ENCODE peak calls at places on chromosome 1, in eight cellular contexts. B is kidney epithelial cell; X is IMR-90; H is lower lobe of right lung; V is CD8-positive, alpha-beta memory T cell; J is adrenal gland; K is body of pancreas; S is trophoblast cell. W is an unnamed sample.

GRCh38 chr1:189859385-189859977 is 618.2 kb downstream of the BRINP3 start:
- DNase-seq in B (no peak), X (no peak), H (no peak), V (no peak), J (no peak), K (no peak), S (peak; percentile 55), W (no peak)

GRCh38 chr1:27882543-27882903 is 10.2 kb downstream of the THEMIS2 start:
- DNase-seq in B (no peak), X (no peak), H (no peak), V (no peak), J (no peak), K (no peak), S (no peak), W (no peak)

GRCh38 chr1:40267767-40268187 is 9.7 kb downstream of the ZMPSTE24 start:
- DNase-seq in B (no peak), X (peak; percentile 97), H (no peak), V (no peak), J (no peak), K (peak; percentile 64), S (no peak), W (no peak)

GRCh38 chr1:155022136-155022926 is 11.2 kb downstream of the DCST2 start:
- DNase-seq in B (no peak), X (no peak), H (no peak), V (no peak), J (no peak), K (no peak), S (peak; percentile 50), W (no peak)

GRCh38 chr1:211174375-211174774 is 40.4 kb upstream of the KCNH1 start:
- DNase-seq in B (no peak), X (no peak), H (no peak), V (no peak), J (no peak), K (no peak), S (peak; percentile 47), W (no peak)

GRCh38 chr1:175448467-175448866 is 255.9 kb upstream of the KIAA0040 start:
- DNase-seq in B (no peak), X (no peak), H (no peak), V (no peak), J (no peak), K (no peak), S (no peak), W (no peak)

GRCh38 chr1:234558186-234558836 is 51.7 kb downstream of the IRF2BP2 start:
- DNase-seq in B (no peak), X (no peak), H (no peak), V (no peak), J (no peak), K (no peak), S (no peak), W (no peak)

GRCh38 chr1:27153549-27153886 is 1.4 kb downstream of the SLC9A1 start:
- DNase-seq in B (no peak), X (no peak), H (no peak), V (no peak), J (peak; percentile 54), K (no peak), S (no peak), W (no peak)

GRCh38 chr1:25562928-25563283 is 19.5 kb downstream of the LDLRAP1 start:
- DNase-seq in B (no peak), X (no peak), H (no peak), V (no peak), J (no peak), K (no peak), S (no peak), W (no peak)

GRCh38 chr1:42168798-42169197 is 4.3 kb upstream of the GUCA2A start:
- DNase-seq in B (no peak), X (no peak), H (no peak), V (no peak), J (no peak), K (no peak), S (no peak), W (no peak)

GRCh38 chr1:42165511-42166210 is 1.1 kb upstream of the GUCA2A start:
- DNase-seq in B (peak; percentile 60), X (peak; percentile 31), H (peak; percentile 89), V (no peak), J (peak; percentile 64), K (peak; percentile 85), S (peak; percentile 100), W (no peak)

GRCh38 chr1:42164551-42165420 is at the start of gene GUCA2A:
- DNase-seq in B (no peak), X (no peak), H (no peak), V (no peak), J (no peak), K (no peak), S (peak; percentile 62), W (no peak)

GRCh38 chr1:42168397-42168682 is 3.8 kb upstream of the GUCA2A start:
- DNase-seq in B (no peak), X (no peak), H (no peak), V (no peak), J (no peak), K (no peak), S (no peak), W (no peak)

DNA sequence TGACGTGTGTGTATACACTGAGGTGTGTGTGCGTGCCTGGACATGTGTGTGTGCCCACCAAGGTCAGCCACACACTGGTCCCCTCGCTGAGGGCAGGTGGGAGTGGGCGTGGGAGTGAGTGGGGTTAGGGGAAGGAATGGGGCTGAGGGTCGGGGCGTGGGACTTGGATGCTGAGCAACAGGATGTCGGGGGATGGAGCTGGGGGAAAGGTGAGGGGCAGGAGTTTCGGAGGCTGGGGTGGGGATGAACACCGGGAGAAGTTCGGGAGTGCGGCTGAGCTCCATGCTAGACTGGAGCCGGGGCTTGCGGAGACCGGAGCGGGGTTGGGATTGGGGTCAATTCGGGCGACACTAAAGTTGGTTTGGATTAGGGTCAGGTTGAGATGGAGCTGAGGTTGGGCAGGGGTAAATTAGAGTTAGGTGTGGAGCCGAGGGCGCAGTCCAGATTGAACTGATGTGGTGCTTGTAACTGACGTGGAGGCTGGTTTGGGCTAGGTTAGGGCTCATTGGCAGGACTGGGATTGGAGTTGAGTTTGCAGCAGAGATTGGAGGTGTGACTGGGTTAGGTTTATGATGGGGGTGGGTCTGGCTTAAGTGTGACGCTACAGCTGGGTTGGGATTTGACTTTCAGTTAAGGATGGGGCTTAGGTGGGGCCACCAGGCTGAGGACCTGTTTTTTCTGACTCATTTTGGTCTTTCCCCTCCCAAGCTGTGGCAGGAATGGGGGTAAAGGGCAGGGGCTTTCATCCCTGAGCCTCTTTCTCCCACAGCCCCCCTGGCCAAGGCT is 3.3 kb upstream of the GUCA2A start:
- DNase-seq in B (no peak), X (no peak), H (no peak), V (no peak), J (no peak), K (no peak), S (peak; percentile 68), W (no peak)
- H3K36me3 ChIP-seq in B (no peaks in the 10 kb centered on the region), X (no peaks in the 10 kb centered on the region), H (no peaks in the 10 kb centered on the region), V (no peaks in the 10 kb centered on the region), J (no peaks in the 10 kb centered on the region), K (no peaks in the 10 kb centered on the region), S (no peaks in the 10 kb centered on the region), W (no peaks in the 10 kb centered on the region)

DNA sequence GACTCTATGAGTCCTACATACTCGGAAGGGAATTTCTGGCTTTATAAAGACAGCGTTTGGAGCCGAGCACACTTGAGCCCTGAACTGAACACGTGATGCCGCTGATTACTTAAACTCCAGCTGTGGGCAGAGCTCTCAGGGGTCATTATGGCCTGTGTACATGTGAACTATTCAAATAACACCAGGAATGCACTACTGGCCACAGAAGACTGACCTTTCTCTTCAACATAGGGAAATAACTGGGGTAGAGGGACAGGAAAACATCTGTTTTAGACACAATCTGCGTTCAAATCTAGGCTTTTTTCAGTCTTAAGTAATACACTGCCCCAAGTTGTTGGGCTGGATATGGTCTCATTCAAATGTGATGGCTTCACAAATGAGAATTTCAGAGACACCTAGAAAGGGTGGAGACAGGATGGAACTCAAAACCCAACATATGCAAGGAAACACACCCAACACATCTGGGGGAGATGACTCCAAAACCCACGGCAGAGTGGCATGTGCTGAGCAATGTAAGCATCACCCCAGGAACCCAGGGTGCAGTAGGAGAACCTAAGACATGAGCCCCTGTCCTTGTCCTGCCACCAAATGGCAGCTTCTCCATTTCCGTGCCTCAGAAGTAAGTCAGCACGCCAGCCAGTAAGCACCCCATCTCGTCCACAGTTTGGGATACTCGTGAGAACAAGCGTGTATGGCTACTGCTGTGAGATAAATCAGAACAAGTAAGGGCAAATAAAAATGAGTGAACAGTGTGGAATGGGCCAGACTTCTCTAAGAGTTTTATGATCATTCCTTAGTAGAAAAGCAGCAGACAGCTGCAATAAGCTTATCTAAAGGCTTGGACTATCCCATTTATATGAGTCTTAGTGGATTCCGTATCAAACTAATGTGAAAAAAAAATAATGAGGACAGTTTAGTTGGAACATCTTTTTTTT is 24.9 kb downstream of the NID1 start:
- DNase-seq in B (no peak), X (peak; percentile 79), H (peak; percentile 53), V (no peak), J (peak; percentile 55), K (no peak), S (peak; percentile 92), W (no peak)
- H3K36me3 ChIP-seq in B (no peaks in the 10 kb centered on the region), X (peaks cover 32% of the 10 kb centered on the region), H (peaks cover 12% of the 10 kb centered on the region), V (no peaks in the 10 kb centered on the region), J (peaks cover 30% of the 10 kb centered on the region), K (no peaks in the 10 kb centered on the region), S (no peaks in the 10 kb centered on the region), W (no peaks in the 10 kb centered on the region)

GRCh38 chr1:180080439-180080838 is 74.2 kb upstream of the QSOX1 start:
- DNase-seq in B (no peak), X (no peak), H (no peak), V (no peak), J (no peak), K (no peak), S (peak; percentile 11), W (no peak)
- H3K36me3 ChIP-seq in B (no peaks in the 10 kb centered on the region), X (peaks cover 25% of the 10 kb centered on the region), H (peaks cover 82% of the 10 kb centered on the region), V (peaks cover 25% of the 10 kb centered on the region), J (peaks cover 66% of the 10 kb centered on the region), K (peaks cover 14% of the 10 kb centered on the region), S (peaks cover 8% of the 10 kb centered on the region), W (peaks cover 42% of the 10 kb centered on the region)

DNA sequence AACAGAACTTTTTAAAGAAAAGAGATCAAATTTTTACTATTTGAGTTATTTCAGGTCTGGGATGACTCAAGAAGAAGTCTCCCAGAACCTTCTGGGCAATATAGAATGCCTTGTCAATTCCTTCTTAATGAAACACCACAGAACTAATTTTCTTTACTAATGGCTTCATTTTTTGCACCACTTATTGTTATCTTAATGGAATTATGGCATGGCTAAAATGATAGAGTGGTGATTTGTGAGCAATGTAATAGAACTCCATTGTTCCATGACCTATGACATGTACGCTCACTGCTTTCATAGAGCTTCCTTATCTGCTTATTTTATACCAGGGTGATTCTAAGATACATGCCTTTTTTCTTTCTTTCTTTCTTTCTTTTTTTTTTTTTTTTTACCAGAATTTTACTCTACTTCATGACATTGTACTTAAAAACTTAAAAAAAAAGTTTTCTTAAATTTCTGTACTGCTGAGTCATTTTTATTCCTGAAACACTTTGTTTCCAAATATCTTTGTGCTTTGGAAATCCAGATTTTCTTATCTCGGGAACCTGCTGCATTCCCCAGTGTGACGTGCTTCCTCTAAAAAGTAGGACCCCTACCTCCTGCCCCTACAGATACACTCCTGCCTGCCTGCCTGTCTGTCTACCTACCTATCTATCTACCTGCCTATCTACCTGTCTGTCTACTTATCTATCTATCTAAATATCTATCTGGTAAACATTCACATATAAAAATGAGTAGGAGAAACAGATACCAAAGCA is 284.9 kb downstream of the PBX1 start:
- DNase-seq in B (no peak), X (peak; percentile 3), H (no peak), V (no peak), J (no peak), K (no peak), S (peak; percentile 85), W (no peak)
- H3K36me3 ChIP-seq in B (no peaks in the 10 kb centered on the region), X (peaks cover 21% of the 10 kb centered on the region), H (peaks cover 39% of the 10 kb centered on the region), V (no peaks in the 10 kb centered on the region), J (peaks cover 13% of the 10 kb centered on the region), K (peaks cover 27% of the 10 kb centered on the region), S (peaks cover 28% of the 10 kb centered on the region), W (no peaks in the 10 kb centered on the region)